ENCODE peak calls at places on chromosomes 7 and 10, in ten cellular contexts. One of them, this sample, is unnamed.

GRCh38 chr7:134954197-134955082 is 31.9 kb upstream of the AGBL3 start:
- DNase-seq in stimulated activated CD4-positive, alpha-beta T cell treated with anti-CD3 and anti-CD28 coated beads, Interleukin-4, amount 100 ng/mL, for 4 hours: no peak
- DNase-seq in M059J: peak
- DNase-seq in activated CD4-positive, alpha-beta T cell treated with anti-CD3 and anti-CD28 coated beads for 24 hours: no peak
- DNase-seq in T-helper 1 cell: no peak
- DNase-seq in NCI-H1105: peak
- DNase-seq in GM13977: peak
- DNase-seq in NCI-H82: peak
- DNase-seq in gastrocnemius medialis: no peak
- DNase-seq in mucosa of descending colon: no peak
- DNase-seq in this sample: peak

GRCh38 chr7:95596183-95597135 is at the start of gene PDK4:
- DNase-seq in M059J: peak
- DNase-seq in NCI-H1105: no peak
- DNase-seq in stimulated activated CD4-positive, alpha-beta T cell treated with anti-CD3 and anti-CD28 coated beads, Interleukin-4, amount 100 ng/mL, for 4 hours: no peak
- DNase-seq in mucosa of descending colon: peak
- DNase-seq in gastrocnemius medialis: peak
- DNase-seq in NCI-H82: peak
- DNase-seq in GM13977: peak
- DNase-seq in T-helper 1 cell: no peak
- DNase-seq in activated CD4-positive, alpha-beta T cell treated with anti-CD3 and anti-CD28 coated beads for 24 hours: no peak
- DNase-seq in this sample: peak

GRCh38 chr10:79422178-79422892 is 23.1 kb downstream of the ZCCHC24 start:
- DNase-seq in NCI-H82: no peak
- DNase-seq in GM13977: no peak
- DNase-seq in M059J: peak
- DNase-seq in T-helper 1 cell: no peak
- DNase-seq in gastrocnemius medialis: no peak
- DNase-seq in stimulated activated CD4-positive, alpha-beta T cell treated with anti-CD3 and anti-CD28 coated beads, Interleukin-4, amount 100 ng/mL, for 4 hours: no peak
- DNase-seq in activated CD4-positive, alpha-beta T cell treated with anti-CD3 and anti-CD28 coated beads for 24 hours: no peak
- DNase-seq in NCI-H1105: no peak
- DNase-seq in mucosa of descending colon: peak
- DNase-seq in this sample: peak

GRCh38 chr10:48300556-48300955 is 5.9 kb upstream of the MAPK8 start:
- DNase-seq in NCI-H82: no peak
- DNase-seq in stimulated activated CD4-positive, alpha-beta T cell treated with anti-CD3 and anti-CD28 coated beads, Interleukin-4, amount 100 ng/mL, for 4 hours: no peak
- DNase-seq in gastrocnemius medialis: no peak
- DNase-seq in mucosa of descending colon: no peak
- DNase-seq in T-helper 1 cell: no peak
- DNase-seq in NCI-H1105: no peak
- DNase-seq in activated CD4-positive, alpha-beta T cell treated with anti-CD3 and anti-CD28 coated beads for 24 hours: no peak
- DNase-seq in GM13977: no peak
- DNase-seq in M059J: no peak
- DNase-seq in this sample: no peak

GRCh38 chr10:34908472-34908871 is 93.4 kb upstream of the PARD3 start:
- DNase-seq in activated CD4-positive, alpha-beta T cell treated with anti-CD3 and anti-CD28 coated beads for 24 hours: no peak
- DNase-seq in gastrocnemius medialis: no peak
- DNase-seq in stimulated activated CD4-positive, alpha-beta T cell treated with anti-CD3 and anti-CD28 coated beads, Interleukin-4, amount 100 ng/mL, for 4 hours: no peak
- DNase-seq in mucosa of descending colon: no peak
- DNase-seq in GM13977: peak
- DNase-seq in NCI-H82: no peak
- DNase-seq in T-helper 1 cell: no peak
- DNase-seq in NCI-H1105: no peak
- DNase-seq in M059J: peak
- DNase-seq in this sample: peak

GRCh38 chr7:41481353-41481752 is 221.5 kb downstream of the INHBA start:
- DNase-seq in T-helper 1 cell: no peak
- DNase-seq in stimulated activated CD4-positive, alpha-beta T cell treated with anti-CD3 and anti-CD28 coated beads, Interleukin-4, amount 100 ng/mL, for 4 hours: no peak
- DNase-seq in mucosa of descending colon: no peak
- DNase-seq in NCI-H1105: no peak
- DNase-seq in GM13977: no peak
- DNase-seq in M059J: no peak
- DNase-seq in NCI-H82: no peak
- DNase-seq in gastrocnemius medialis: no peak
- DNase-seq in activated CD4-positive, alpha-beta T cell treated with anti-CD3 and anti-CD28 coated beads for 24 hours: no peak
- DNase-seq in this sample: no peak

GRCh38 chr7:116706668-116707126 is 34.7 kb downstream of the MET start:
- DNase-seq in M059J: peak
- DNase-seq in T-helper 1 cell: no peak
- DNase-seq in GM13977: no peak
- DNase-seq in gastrocnemius medialis: peak
- DNase-seq in NCI-H82: no peak
- DNase-seq in stimulated activated CD4-positive, alpha-beta T cell treated with anti-CD3 and anti-CD28 coated beads, Interleukin-4, amount 100 ng/mL, for 4 hours: no peak
- DNase-seq in mucosa of descending colon: no peak
- DNase-seq in NCI-H1105: peak
- DNase-seq in activated CD4-positive, alpha-beta T cell treated with anti-CD3 and anti-CD28 coated beads for 24 hours: no peak
- DNase-seq in this sample: peak

GRCh38 chr10:101292194-101293006 is 61.6 kb upstream of the BTRC start:
- DNase-seq in M059J: no peak
- DNase-seq in mucosa of descending colon: no peak
- DNase-seq in gastrocnemius medialis: no peak
- DNase-seq in T-helper 1 cell: no peak
- DNase-seq in stimulated activated CD4-positive, alpha-beta T cell treated with anti-CD3 and anti-CD28 coated beads, Interleukin-4, amount 100 ng/mL, for 4 hours: no peak
- DNase-seq in NCI-H1105: peak
- DNase-seq in NCI-H82: peak
- DNase-seq in GM13977: no peak
- DNase-seq in activated CD4-positive, alpha-beta T cell treated with anti-CD3 and anti-CD28 coated beads for 24 hours: no peak
- DNase-seq in this sample: peak

GRCh38 chr7:64685741-64686140 is 19.8 kb downstream of the ZNF107 start:
- DNase-seq in mucosa of descending colon: no peak
- DNase-seq in T-helper 1 cell: no peak
- DNase-seq in M059J: no peak
- DNase-seq in NCI-H82: no peak
- DNase-seq in GM13977: no peak
- DNase-seq in NCI-H1105: no peak
- DNase-seq in stimulated activated CD4-positive, alpha-beta T cell treated with anti-CD3 and anti-CD28 coated beads, Interleukin-4, amount 100 ng/mL, for 4 hours: no peak
- DNase-seq in gastrocnemius medialis: no peak
- DNase-seq in activated CD4-positive, alpha-beta T cell treated with anti-CD3 and anti-CD28 coated beads for 24 hours: no peak
- DNase-seq in this sample: no peak

GRCh38 chr10:31036209-31036608 is 4.5 kb upstream of the ZNF438 start:
- DNase-seq in GM13977: no peak
- DNase-seq in stimulated activated CD4-positive, alpha-beta T cell treated with anti-CD3 and anti-CD28 coated beads, Interleukin-4, amount 100 ng/mL, for 4 hours: no peak
- DNase-seq in mucosa of descending colon: no peak
- DNase-seq in activated CD4-positive, alpha-beta T cell treated with anti-CD3 and anti-CD28 coated beads for 24 hours: no peak
- DNase-seq in NCI-H1105: no peak
- DNase-seq in NCI-H82: peak
- DNase-seq in T-helper 1 cell: no peak
- DNase-seq in M059J: peak
- DNase-seq in gastrocnemius medialis: no peak
- DNase-seq in this sample: peak

GRCh38 chr7:122064971-122065370 is 79.1 kb downstream of the AASS start:
- DNase-seq in gastrocnemius medialis: no peak
- DNase-seq in GM13977: no peak
- DNase-seq in activated CD4-positive, alpha-beta T cell treated with anti-CD3 and anti-CD28 coated beads for 24 hours: no peak
- DNase-seq in NCI-H1105: no peak
- DNase-seq in NCI-H82: no peak
- DNase-seq in T-helper 1 cell: no peak
- DNase-seq in stimulated activated CD4-positive, alpha-beta T cell treated with anti-CD3 and anti-CD28 coated beads, Interleukin-4, amount 100 ng/mL, for 4 hours: no peak
- DNase-seq in mucosa of descending colon: no peak
- DNase-seq in M059J: no peak
- DNase-seq in this sample: no peak

GRCh38 chr7:63047546-63047945 is 951.1 kb upstream of the ZNF722 start:
- DNase-seq in T-helper 1 cell: no peak
- DNase-seq in M059J: no peak
- DNase-seq in NCI-H1105: no peak
- DNase-seq in activated CD4-positive, alpha-beta T cell treated with anti-CD3 and anti-CD28 coated beads for 24 hours: no peak
- DNase-seq in NCI-H82: no peak
- DNase-seq in stimulated activated CD4-positive, alpha-beta T cell treated with anti-CD3 and anti-CD28 coated beads, Interleukin-4, amount 100 ng/mL, for 4 hours: no peak
- DNase-seq in mucosa of descending colon: no peak
- DNase-seq in GM13977: no peak
- DNase-seq in gastrocnemius medialis: no peak
- DNase-seq in this sample: no peak

GRCh38 chr7:135825406-135825805 is 76.8 kb upstream of the FAM180A start:
- DNase-seq in mucosa of descending colon: no peak
- DNase-seq in activated CD4-positive, alpha-beta T cell treated with anti-CD3 and anti-CD28 coated beads for 24 hours: no peak
- DNase-seq in stimulated activated CD4-positive, alpha-beta T cell treated with anti-CD3 and anti-CD28 coated beads, Interleukin-4, amount 100 ng/mL, for 4 hours: no peak
- DNase-seq in NCI-H82: no peak
- DNase-seq in GM13977: no peak
- DNase-seq in NCI-H1105: no peak
- DNase-seq in T-helper 1 cell: no peak
- DNase-seq in M059J: no peak
- DNase-seq in gastrocnemius medialis: no peak
- DNase-seq in this sample: peak

GRCh38 chr10:689433-690226 is at the start of gene DIP2C:
- DNase-seq in NCI-H82: peak
- DNase-seq in NCI-H1105: peak
- DNase-seq in M059J: peak
- DNase-seq in mucosa of descending colon: no peak
- DNase-seq in activated CD4-positive, alpha-beta T cell treated with anti-CD3 and anti-CD28 coated beads for 24 hours: no peak
- DNase-seq in GM13977: peak
- DNase-seq in stimulated activated CD4-positive, alpha-beta T cell treated with anti-CD3 and anti-CD28 coated beads, Interleukin-4, amount 100 ng/mL, for 4 hours: no peak
- DNase-seq in gastrocnemius medialis: peak
- DNase-seq in T-helper 1 cell: no peak
- DNase-seq in this sample: peak

GRCh38 chr7:2120251-2120660 is 112.5 kb downstream of the MAD1L1 start:
- DNase-seq in M059J: no peak
- DNase-seq in activated CD4-positive, alpha-beta T cell treated with anti-CD3 and anti-CD28 coated beads for 24 hours: no peak
- DNase-seq in mucosa of descending colon: no peak
- DNase-seq in GM13977: no peak
- DNase-seq in stimulated activated CD4-positive, alpha-beta T cell treated with anti-CD3 and anti-CD28 coated beads, Interleukin-4, amount 100 ng/mL, for 4 hours: no peak
- DNase-seq in T-helper 1 cell: no peak
- DNase-seq in gastrocnemius medialis: no peak
- DNase-seq in NCI-H82: no peak
- DNase-seq in NCI-H1105: no peak
- DNase-seq in this sample: no peak

GRCh38 chr7:75688200-75689136 is 50.3 kb downstream of the HIP1 start:
- DNase-seq in M059J: no peak
- DNase-seq in gastrocnemius medialis: no peak
- DNase-seq in activated CD4-positive, alpha-beta T cell treated with anti-CD3 and anti-CD28 coated beads for 24 hours: no peak
- DNase-seq in NCI-H1105: peak
- DNase-seq in GM13977: peak
- DNase-seq in stimulated activated CD4-positive, alpha-beta T cell treated with anti-CD3 and anti-CD28 coated beads, Interleukin-4, amount 100 ng/mL, for 4 hours: no peak
- DNase-seq in mucosa of descending colon: peak
- DNase-seq in T-helper 1 cell: no peak
- DNase-seq in NCI-H82: peak
- DNase-seq in this sample: no peak

GRCh38 chr10:102066421-102067068 is 1.4 kb downstream of the HPS6 start:
- DNase-seq in NCI-H82: peak
- DNase-seq in stimulated activated CD4-positive, alpha-beta T cell treated with anti-CD3 and anti-CD28 coated beads, Interleukin-4, amount 100 ng/mL, for 4 hours: no peak
- DNase-seq in mucosa of descending colon: no peak
- DNase-seq in T-helper 1 cell: no peak
- DNase-seq in activated CD4-positive, alpha-beta T cell treated with anti-CD3 and anti-CD28 coated beads for 24 hours: no peak
- DNase-seq in gastrocnemius medialis: no peak
- DNase-seq in M059J: no peak
- DNase-seq in NCI-H1105: no peak
- DNase-seq in GM13977: no peak
- DNase-seq in this sample: no peak

GRCh38 chr10:48526371-48526821 is 78.5 kb downstream of the ARHGAP22 start:
- DNase-seq in M059J: peak
- DNase-seq in stimulated activated CD4-positive, alpha-beta T cell treated with anti-CD3 and anti-CD28 coated beads, Interleukin-4, amount 100 ng/mL, for 4 hours: no peak
- DNase-seq in mucosa of descending colon: no peak
- DNase-seq in GM13977: no peak
- DNase-seq in T-helper 1 cell: no peak
- DNase-seq in gastrocnemius medialis: no peak
- DNase-seq in NCI-H82: no peak
- DNase-seq in NCI-H1105: no peak
- DNase-seq in activated CD4-positive, alpha-beta T cell treated with anti-CD3 and anti-CD28 coated beads for 24 hours: no peak
- DNase-seq in this sample: peak

GRCh38 chr7:149799397-149800168 is 26.2 kb upstream of the ZNF467 start:
- DNase-seq in NCI-H1105: peak
- DNase-seq in GM13977: peak
- DNase-seq in mucosa of descending colon: no peak
- DNase-seq in NCI-H82: peak
- DNase-seq in activated CD4-positive, alpha-beta T cell treated with anti-CD3 and anti-CD28 coated beads for 24 hours: peak
- DNase-seq in gastrocnemius medialis: no peak
- DNase-seq in stimulated activated CD4-positive, alpha-beta T cell treated with anti-CD3 and anti-CD28 coated beads, Interleukin-4, amount 100 ng/mL, for 4 hours: peak
- DNase-seq in M059J: no peak
- DNase-seq in T-helper 1 cell: peak
- DNase-seq in this sample: peak

GRCh38 chr7:123727071-123727837 is 21.5 kb downstream of the WASL start:
- DNase-seq in gastrocnemius medialis: no peak
- DNase-seq in mucosa of descending colon: no peak
- DNase-seq in M059J: peak
- DNase-seq in NCI-H82: no peak
- DNase-seq in NCI-H1105: no peak
- DNase-seq in T-helper 1 cell: no peak
- DNase-seq in stimulated activated CD4-positive, alpha-beta T cell treated with anti-CD3 and anti-CD28 coated beads, Interleukin-4, amount 100 ng/mL, for 4 hours: no peak
- DNase-seq in GM13977: no peak
- DNase-seq in activated CD4-positive, alpha-beta T cell treated with anti-CD3 and anti-CD28 coated beads for 24 hours: no peak
- DNase-seq in this sample: peak

GRCh38 chr7:115352375-115352774 is 430.5 kb downstream of the MDFIC start:
- DNase-seq in stimulated activated CD4-positive, alpha-beta T cell treated with anti-CD3 and anti-CD28 coated beads, Interleukin-4, amount 100 ng/mL, for 4 hours: no peak
- DNase-seq in T-helper 1 cell: no peak
- DNase-seq in activated CD4-positive, alpha-beta T cell treated with anti-CD3 and anti-CD28 coated beads for 24 hours: no peak
- DNase-seq in mucosa of descending colon: no peak
- DNase-seq in gastrocnemius medialis: no peak
- DNase-seq in GM13977: no peak
- DNase-seq in NCI-H1105: no peak
- DNase-seq in M059J: no peak
- DNase-seq in NCI-H82: no peak
- DNase-seq in this sample: peak

This sample was measured in Daoy.